ENCODE peak calls at places on chromosome 6, in eight cellular contexts. M, P, L, V, N, S, J and Z are unnamed samples.

GRCh38 chr6:40520108-40520507 is 67.1 kb downstream of the LRFN2 start:
- DNase-seq in M (no peak), P (no peak), L (no peak), V (no peak), N (no peak), S (no peak), J (no peak), Z (no peak)

GRCh38 chr6:74222768-74223321 is 526.8 kb downstream of the CD109 start:
- DNase-seq in M (peak), P (no peak), L (no peak), V (no peak), N (no peak), S (no peak), J (peak), Z (no peak)

GRCh38 chr6:122049341-122049740 is 350.1 kb upstream of the HSF2 start:
- DNase-seq in M (peak), P (no peak), L (no peak), V (no peak), N (no peak), S (no peak), J (peak), Z (no peak)

GRCh38 chr6:108559884-108560462 is 744 bp upstream of the FOXO3 start:
- DNase-seq in M (peak), P (peak), L (no peak), V (no peak), N (no peak), S (no peak), J (peak), Z (no peak)

GRCh38 chr6:61200444-61200843 is 1085.6 kb downstream of the KHDRBS2 start:
- DNase-seq in M (no peak), P (no peak), L (no peak), V (no peak), N (no peak), S (no peak), J (no peak), Z (no peak)

GRCh38 chr6:157088841-157089240 is 234.5 kb downstream of the TMEM242 start:
- DNase-seq in M (no peak), P (no peak), L (no peak), V (no peak), N (no peak), S (no peak), J (no peak), Z (no peak)

GRCh38 chr6:36487698-36488097 is 44.9 kb downstream of the KCTD20 start:
- DNase-seq in M (peak), P (no peak), L (no peak), V (no peak), N (no peak), S (no peak), J (no peak), Z (no peak)

GRCh38 chr6:143125455-143125854 is 64.8 kb downstream of the AIG1 start:
- DNase-seq in M (peak), P (no peak), L (no peak), V (no peak), N (no peak), S (no peak), J (no peak), Z (no peak)

GRCh38 chr6:45613678-45614077 is 235.9 kb upstream of the SUPT3H start:
- DNase-seq in M (no peak), P (peak), L (no peak), V (no peak), N (no peak), S (no peak), J (peak), Z (no peak)

GRCh38 chr6:72748759-72749158 is 126.9 kb downstream of the KCNQ5 start:
- DNase-seq in M (peak), P (no peak), L (no peak), V (no peak), N (no peak), S (no peak), J (peak), Z (no peak)

GRCh38 chr6:37513576-37513975 is 13.9 kb upstream of the CCDC167 start:
- DNase-seq in M (no peak), P (no peak), L (no peak), V (no peak), N (no peak), S (no peak), J (no peak), Z (no peak)

GRCh38 chr6:138336221-138336620 is 41.5 kb upstream of the SMIM28 start:
- DNase-seq in M (no peak), P (no peak), L (no peak), V (no peak), N (no peak), S (no peak), J (no peak), Z (no peak)

GRCh38 chr6:143581835-143582480 is 70.4 kb upstream of the FUCA2 start:
- DNase-seq in M (peak), P (no peak), L (no peak), V (no peak), N (no peak), S (no peak), J (peak), Z (no peak)

GRCh38 chr6:96899019-96899418 is 1.3 kb upstream of the NDUFAF4 start:
- DNase-seq in M (peak), P (no peak), L (no peak), V (no peak), N (no peak), S (no peak), J (peak), Z (no peak)

GRCh38 chr6:83083476-83083875 is 16.0 kb downstream of the DOP1A start:
- DNase-seq in M (no peak), P (no peak), L (no peak), V (no peak), N (no peak), S (no peak), J (no peak), Z (no peak)

GRCh38 chr6:44194326-44194725 is 22.4 kb upstream of the MYMX start:
- DNase-seq in M (no peak), P (no peak), L (no peak), V (no peak), N (no peak), S (no peak), J (no peak), Z (no peak)

GRCh38 chr6:84583784-84584183 is 180.6 kb downstream of the TBX18 start:
- DNase-seq in M (peak), P (no peak), L (no peak), V (no peak), N (no peak), S (no peak), J (no peak), Z (no peak)

GRCh38 chr6:69933239-69933638 is 66.9 kb downstream of the COL19A1 start:
- DNase-seq in M (no peak), P (no peak), L (no peak), V (no peak), N (no peak), S (no peak), J (no peak), Z (no peak)

GRCh38 chr6:138571174-138571573 is 71.9 kb upstream of the NHSL1 start:
- DNase-seq in M (peak), P (no peak), L (no peak), V (no peak), N (no peak), S (no peak), J (no peak), Z (no peak)

GRCh38 chr6:28953039-28953872 is 29.5 kb upstream of the TRIM27 start:
- DNase-seq in M (peak), P (no peak), L (peak), V (no peak), N (no peak), S (peak), J (peak), Z (no peak)

GRCh38 chr6:28945360-28945759 is 21.6 kb upstream of the TRIM27 start:
- DNase-seq in M (no peak), P (no peak), L (no peak), V (no peak), N (no peak), S (no peak), J (no peak), Z (no peak)

GRCh38 chr6:28947831-28948270 is 24.1 kb upstream of the TRIM27 start:
- DNase-seq in M (no peak), P (no peak), L (no peak), V (no peak), N (no peak), S (no peak), J (peak), Z (no peak)

GRCh38 chr6:28947067-28947765 is 23.4 kb upstream of the TRIM27 start:
- DNase-seq in M (no peak), P (no peak), L (no peak), V (no peak), N (no peak), S (no peak), J (no peak), Z (no peak)

DNA sequence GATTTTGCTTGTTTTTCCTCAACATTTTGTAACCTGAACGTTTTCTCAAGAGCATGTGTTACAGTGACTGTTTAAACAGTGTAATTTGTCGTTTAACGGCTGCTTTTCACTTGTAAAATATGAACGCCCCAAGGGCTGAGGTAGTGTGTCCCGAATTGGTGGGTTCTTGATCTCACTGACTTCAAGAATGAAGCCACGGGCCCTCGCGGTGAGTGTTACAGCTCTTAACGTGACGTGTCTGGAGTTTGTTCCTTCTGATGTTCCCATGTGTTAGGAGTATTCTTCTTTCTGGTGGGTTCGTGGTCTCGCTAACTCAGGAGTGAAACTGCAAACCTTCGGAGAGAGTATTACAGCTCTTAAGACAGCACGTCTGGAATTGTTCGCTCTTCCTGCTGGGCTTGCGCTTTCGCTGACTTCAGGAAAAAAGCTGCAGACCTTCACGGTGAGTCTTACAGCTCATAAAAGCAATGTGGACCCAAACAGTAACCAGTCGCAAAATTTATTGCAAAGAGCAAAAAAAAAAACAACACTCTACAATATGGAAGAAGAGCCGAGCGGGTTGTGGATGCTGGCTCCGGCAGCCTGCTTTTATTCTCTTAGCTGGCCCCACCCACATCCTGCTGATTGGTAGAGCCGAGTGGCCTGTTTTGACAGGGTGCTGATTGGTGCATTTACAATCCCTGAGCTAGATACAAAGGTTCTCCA is 25.1 kb upstream of the TRIM27 start:
- DNase-seq in M (no peak), P (no peak), L (no peak), V (no peak), N (no peak), S (no peak), J (no peak), Z (no peak)
- H3K4me3 ChIP-seq in M (no peak), P (no peak), L (no peak), V (no peak), N (no peak), S (no peak), J (no peak), Z (no peak)

GRCh38 chr6:120378582-120379220 is 955.6 kb downstream of the TBC1D32 start:
- DNase-seq in M (peak), P (no peak), L (no peak), V (no peak), N (no peak), S (no peak), J (peak), Z (no peak)
- TF ChIP-seq CTCF in M (peak), P (no peak), L (peak), V (peak), N (peak), S (no peak), J (peak), Z (peak)

GRCh38 chr6:161548713-161549112 is 274.9 kb upstream of the AGPAT4 start:
- DNase-seq in M (no peak), P (no peak), L (no peak), V (no peak), N (no peak), S (no peak), J (no peak), Z (no peak)
- H3K4me3 ChIP-seq in M (no peak), P (no peak), L (no peak), V (no peak), N (no peak), S (no peak), J (no peak), Z (no peak)

GRCh38 chr6:125792172-125792571 is 1.4 kb downstream of the NCOA7 start:
- DNase-seq in M (no peak), P (no peak), L (no peak), V (no peak), N (no peak), S (no peak), J (no peak), Z (no peak)

GRCh38 chr6:125791151-125791819 is 525 bp downstream of the NCOA7 start:
- DNase-seq in M (peak), P (no peak), L (no peak), V (no peak), N (no peak), S (peak), J (peak), Z (no peak)

GRCh38 chr6:125792680-125793079 is 1.9 kb downstream of the NCOA7 start:
- DNase-seq in M (peak), P (no peak), L (no peak), V (no peak), N (no peak), S (no peak), J (peak), Z (no peak)

GRCh38 chr6:125790403-125791150 is at the start of gene NCOA7:
- DNase-seq in M (peak), P (peak), L (no peak), V (peak), N (peak), S (peak), J (peak), Z (no peak)

DNA sequence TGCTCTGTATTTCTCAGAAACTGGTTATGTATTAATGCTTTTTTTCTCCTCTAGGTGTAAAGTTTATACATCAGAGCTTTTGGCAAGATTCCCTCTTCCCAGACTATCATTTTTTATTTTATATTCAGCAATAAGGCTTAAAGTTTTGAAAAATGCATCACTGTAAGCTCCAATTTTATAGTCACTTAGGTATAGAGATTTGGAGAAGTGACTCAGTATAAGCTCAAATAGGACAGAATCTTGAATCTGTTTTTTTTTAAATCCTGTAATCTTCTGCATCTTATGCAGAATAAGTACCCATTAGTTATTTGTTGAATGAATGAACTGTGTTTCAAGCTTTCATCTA is 1.0 kb downstream of the NCOA7 start:
- DNase-seq in M (no peak), P (no peak), L (no peak), V (no peak), N (no peak), S (no peak), J (no peak), Z (no peak)
- TF ChIP-seq CTCF in M (no peak), P (no peak), L (no peak), V (no peak), N (no peak), S (no peak), J (no peak), Z (no peak)

DNA sequence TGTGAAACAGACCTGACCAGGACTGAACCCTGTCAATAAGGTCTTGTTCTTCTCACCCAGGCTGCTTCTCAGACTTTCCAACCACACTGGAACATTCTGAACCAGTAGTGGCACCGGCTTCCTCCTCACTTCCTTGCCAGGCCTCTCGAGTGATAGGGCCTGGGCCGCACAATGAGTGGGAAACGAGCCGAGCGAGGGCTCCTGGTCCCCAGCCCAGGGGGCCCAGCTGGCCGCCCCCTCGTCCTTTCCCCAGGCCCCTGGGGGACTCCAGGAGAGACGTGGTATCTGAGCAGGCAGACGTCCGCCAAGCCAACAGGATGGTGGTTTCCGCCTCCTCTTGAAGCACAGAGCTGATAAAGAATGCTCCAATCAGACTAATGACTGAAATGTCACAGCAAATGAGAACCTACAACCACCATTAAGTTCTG is 117.9 kb downstream of the GMDS start:
- DNase-seq in M (no peak), P (no peak), L (peak), V (peak), N (peak), S (no peak), J (no peak), Z (no peak)
- H3K4me3 ChIP-seq in M (no peak), P (no peak), L (no peak), V (no peak), N (no peak), S (no peak), J (no peak), Z (no peak)

GRCh38 chr6:99614430-99615161 is 8.0 kb downstream of the PRDM13 start:
- DNase-seq in M (no peak), P (no peak), L (no peak), V (no peak), N (no peak), S (no peak), J (no peak), Z (no peak)
- TF ChIP-seq CTCF in M (no peak), P (no peak), L (no peak), V (no peak), N (no peak), S (no peak), J (no peak), Z (peak)

GRCh38 chr6:16130932-16131387 is 2.1 kb downstream of the MYLIP start:
- DNase-seq in M (peak), P (no peak), L (peak), V (no peak), N (no peak), S (no peak), J (peak), Z (peak)
- H3K4me3 ChIP-seq in M (peak), P (peak), L (peak), V (peak), N (peak), S (peak), J (no peak), Z (peak)

GRCh38 chr6:107489636-107490567 is at the start of gene SOBP:
- DNase-seq in M (no peak), P (peak), L (no peak), V (peak), N (peak), S (peak), J (peak), Z (no peak)
- TF ChIP-seq CTCF in M (no peak), P (peak), L (no peak), V (no peak), N (no peak), S (peak), J (no peak), Z (no peak)

GRCh38 chr6:7050099-7050498 is 57.7 kb upstream of the RREB1 start:
- DNase-seq in M (no peak), P (no peak), L (no peak), V (no peak), N (no peak), S (no peak), J (no peak), Z (no peak)

GRCh38 chr6:7051780-7052440 is 55.9 kb upstream of the RREB1 start:
- DNase-seq in M (peak), P (no peak), L (no peak), V (peak), N (peak), S (peak), J (peak), Z (no peak)

GRCh38 chr6:7052441-7052936 is 55.3 kb upstream of the RREB1 start:
- DNase-seq in M (peak), P (no peak), L (no peak), V (peak), N (peak), S (peak), J (peak), Z (no peak)

GRCh38 chr6:7050911-7051779 is 56.6 kb upstream of the RREB1 start:
- DNase-seq in M (peak), P (no peak), L (no peak), V (peak), N (peak), S (peak), J (peak), Z (no peak)

DNA sequence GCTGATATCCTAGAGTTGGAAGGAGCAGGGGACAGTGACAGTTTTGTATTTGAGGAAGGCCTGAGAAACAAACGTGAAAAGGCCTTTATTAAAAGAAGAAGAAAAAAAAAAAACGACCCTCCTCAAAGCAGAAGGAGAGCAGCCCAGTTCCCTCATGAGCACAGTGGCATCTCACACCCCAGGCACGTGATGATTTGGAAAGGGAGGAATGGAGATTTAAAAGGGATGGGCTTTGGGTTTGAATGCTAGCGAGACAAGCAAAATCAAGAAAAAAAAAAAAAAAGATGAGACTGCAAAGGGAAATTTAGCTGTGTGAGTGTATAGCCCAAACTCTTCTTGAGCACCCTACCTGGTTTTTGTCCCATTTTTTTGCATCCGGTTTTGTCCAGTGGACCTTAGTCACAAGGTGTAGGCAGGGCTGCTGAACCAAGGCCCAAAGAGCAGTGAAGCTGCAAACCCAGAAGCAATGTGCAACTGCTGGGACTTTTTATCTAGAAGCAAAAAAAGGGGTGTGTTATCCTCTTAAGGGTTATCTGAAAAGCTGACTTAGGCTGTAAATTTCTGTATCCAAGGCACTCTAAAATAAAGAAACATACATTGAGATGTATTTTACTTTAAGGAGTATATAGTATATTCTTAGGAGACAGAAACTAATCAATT is 54.5 kb upstream of the RREB1 start:
- DNase-seq in M (no peak), P (no peak), L (no peak), V (no peak), N (no peak), S (no peak), J (no peak), Z (no peak)
- H3K4me3 ChIP-seq in M (no peak), P (no peak), L (no peak), V (no peak), N (no peak), S (no peak), J (no peak), Z (no peak)

DNA sequence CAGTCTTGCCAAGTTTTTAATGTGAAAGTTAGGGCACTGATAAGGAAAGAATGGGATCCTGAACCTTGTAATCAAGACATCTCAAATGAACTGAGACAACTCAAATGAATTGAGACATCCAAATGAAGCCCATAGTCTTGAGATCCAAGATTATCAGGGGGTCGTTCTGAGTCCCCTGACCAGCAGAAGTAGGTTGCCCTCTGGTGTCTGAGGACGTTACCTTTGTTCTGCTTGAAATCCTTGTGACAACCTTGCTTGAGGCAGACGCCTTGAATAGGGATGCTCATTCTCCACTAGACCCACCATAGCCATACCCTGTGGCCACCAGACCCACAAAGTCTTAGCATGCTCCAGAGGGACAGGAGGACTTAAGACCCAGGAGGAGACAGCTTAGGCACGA is 37.7 kb downstream of the ZBTB9 start:
- DNase-seq in M (no peak), P (no peak), L (no peak), V (no peak), N (no peak), S (no peak), J (no peak), Z (no peak)
- TF ChIP-seq CTCF in M (no peak), P (no peak), L (no peak), V (no peak), N (no peak), S (no peak), J (peak), Z (peak)